ENCODE peak calls at places on chromosomes 12 and 14, in five cellular contexts. J is astrocyte, H is neuronal stem cell, M is PC-3, U is HCT116. L is an unnamed sample.

GRCh38 chr14:76053576-76054369 is 68.2 kb downstream of the IFT43 start:
- DNase-seq in J (no peak), H (no peak), M (no peak), U (no peak), L (no peak)

GRCh38 chr14:56122306-56122705 is 4.1 kb downstream of the PELI2 start:
- DNase-seq in J (no peak), H (no peak), M (no peak), U (no peak), L (peak; percentile 37)

GRCh38 chr12:3661028-3661427 is 91.9 kb downstream of the CRACR2A start:
- DNase-seq in J (no peak), H (no peak), M (peak; percentile 50), U (peak; percentile 36), L (no peak)

GRCh38 chr14:74302160-74302628 is 540 bp downstream of the ABCD4 start:
- DNase-seq in J (peak; percentile 52), H (no peak), M (peak; percentile 43), U (no peak), L (peak; percentile 85)

GRCh38 chr14:102445066-102445465 is 64.5 kb downstream of the ANKRD9 start:
- DNase-seq in J (no peak), H (no peak), M (no peak), U (no peak), L (no peak)

GRCh38 chr14:104137297-104138097 is 890 bp upstream of the KIF26A start:
- DNase-seq in J (no peak), H (peak; percentile 84), M (peak; percentile 56), U (no peak), L (peak; percentile 64)

GRCh38 chr14:90398315-90398811 is 1.5 kb downstream of the CALM1 start:
- DNase-seq in J (no peak), H (no peak), M (peak; percentile 35), U (no peak), L (peak; percentile 64)

GRCh38 chr12:88325828-88326214 is 183.7 kb downstream of the TMTC3 start:
- DNase-seq in J (peak; percentile 29), H (no peak), M (peak; percentile 8), U (no peak), L (peak; percentile 77)

GRCh38 chr12:88375301-88375959 is 204.8 kb downstream of the KITLG start:
- DNase-seq in J (no peak), H (no peak), M (no peak), U (no peak), L (no peak)

GRCh38 chr12:115570271-115570777 is 707.2 kb downstream of the MED13L start:
- DNase-seq in J (peak; percentile 62), H (peak; percentile 8), M (peak; percentile 95), U (no peak), L (no peak)

GRCh38 chr12:7059780-7060179 is 738 bp upstream of the C1S start:
- DNase-seq in J (no peak), H (no peak), M (no peak), U (no peak), L (no peak)

DNA sequence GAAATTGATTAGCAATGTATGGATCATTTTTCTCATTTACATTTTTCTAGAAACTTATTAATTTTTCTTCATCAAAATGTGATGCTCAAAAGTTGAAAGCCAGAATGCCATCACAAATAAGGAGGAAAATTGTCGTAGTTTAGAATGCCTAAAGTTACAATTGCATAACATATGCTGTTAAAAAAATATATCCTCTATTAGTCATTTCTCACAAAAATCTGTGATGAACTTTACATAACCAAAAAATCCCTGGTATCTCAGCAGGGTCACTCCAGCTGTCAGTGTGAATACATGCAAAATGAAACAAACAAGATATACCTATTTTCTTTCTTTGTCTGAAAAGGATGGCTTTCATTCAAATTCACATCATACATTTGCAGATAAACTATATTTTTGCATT is 358.9 kb downstream of the PAWR start:
- DNase-seq in J (peak; percentile 27), H (no peak), M (no peak), U (no peak), L (peak; percentile 43)
- H3K9ac ChIP-seq in J (no peak overlapping the region), H (no peak overlapping the region), M (no peak overlapping the region), U (no peak overlapping the region), L (no peak overlapping the region)

DNA sequence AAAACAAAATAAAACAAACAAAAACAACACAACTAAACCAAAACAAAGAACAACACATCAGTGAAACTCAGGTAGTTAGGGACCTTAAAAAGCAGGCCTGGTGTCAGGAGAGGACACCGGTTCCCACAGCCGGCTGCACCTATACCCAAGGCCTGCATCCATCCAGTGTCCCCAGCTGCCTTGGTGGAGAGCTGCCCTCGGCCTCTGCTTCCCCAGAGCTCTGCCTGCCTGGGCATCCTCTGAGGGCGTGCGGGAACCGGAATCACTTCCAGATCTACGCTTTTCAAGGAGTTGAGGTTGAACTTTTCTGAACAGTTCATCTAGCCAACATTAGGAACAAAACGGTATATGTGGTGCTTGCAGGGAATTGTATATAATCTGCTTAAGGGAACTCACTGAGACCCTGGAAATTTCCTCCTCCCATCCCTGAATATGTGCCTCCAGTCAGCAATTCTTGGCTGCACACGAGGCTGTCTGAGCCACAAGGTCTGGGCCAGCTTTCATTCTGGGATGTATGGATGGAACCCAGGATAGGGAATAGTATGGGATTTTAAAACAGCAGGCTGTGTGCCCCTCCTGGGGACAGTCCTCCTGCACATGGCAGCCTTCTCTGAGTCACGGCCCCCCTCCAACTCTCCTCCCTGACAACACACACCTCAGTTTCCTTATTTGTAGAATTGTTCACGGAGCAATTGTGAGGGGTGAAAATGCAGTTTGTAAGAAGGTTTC is 319.0 kb upstream of the RTL1 start:
- DNase-seq in J (no peak), H (peak; percentile 36), M (no peak), U (no peak), L (no peak)
- H3K4me3 ChIP-seq in J (no peak overlapping the region), H (no peak overlapping the region), M (no peak overlapping the region), U (no peak overlapping the region), L (no peak overlapping the region)

GRCh38 chr12:94650143-94651056 is at the start of gene TMCC3:
- DNase-seq in J (no peak), H (peak; percentile 50), M (peak; percentile 68), U (no peak), L (peak; percentile 62)
- H3K9ac ChIP-seq in J (peak within 1 kb of the TSS; percentile 36), H (peak within 1 kb of the TSS; percentile 91), M (peak within 1 kb of the TSS; percentile 78), U (peak within 1 kb of the TSS; percentile 67), L (no peak within 1 kb of the TSS)

GRCh38 chr12:101204598-101205304 is 5.3 kb downstream of the SLC5A8 start:
- DNase-seq in J (no peak), H (no peak), M (peak; percentile 7), U (no peak), L (no peak)

GRCh38 chr12:101207086-101207780 is 2.8 kb downstream of the SLC5A8 start:
- DNase-seq in J (no peak), H (no peak), M (no peak), U (no peak), L (no peak)

DNA sequence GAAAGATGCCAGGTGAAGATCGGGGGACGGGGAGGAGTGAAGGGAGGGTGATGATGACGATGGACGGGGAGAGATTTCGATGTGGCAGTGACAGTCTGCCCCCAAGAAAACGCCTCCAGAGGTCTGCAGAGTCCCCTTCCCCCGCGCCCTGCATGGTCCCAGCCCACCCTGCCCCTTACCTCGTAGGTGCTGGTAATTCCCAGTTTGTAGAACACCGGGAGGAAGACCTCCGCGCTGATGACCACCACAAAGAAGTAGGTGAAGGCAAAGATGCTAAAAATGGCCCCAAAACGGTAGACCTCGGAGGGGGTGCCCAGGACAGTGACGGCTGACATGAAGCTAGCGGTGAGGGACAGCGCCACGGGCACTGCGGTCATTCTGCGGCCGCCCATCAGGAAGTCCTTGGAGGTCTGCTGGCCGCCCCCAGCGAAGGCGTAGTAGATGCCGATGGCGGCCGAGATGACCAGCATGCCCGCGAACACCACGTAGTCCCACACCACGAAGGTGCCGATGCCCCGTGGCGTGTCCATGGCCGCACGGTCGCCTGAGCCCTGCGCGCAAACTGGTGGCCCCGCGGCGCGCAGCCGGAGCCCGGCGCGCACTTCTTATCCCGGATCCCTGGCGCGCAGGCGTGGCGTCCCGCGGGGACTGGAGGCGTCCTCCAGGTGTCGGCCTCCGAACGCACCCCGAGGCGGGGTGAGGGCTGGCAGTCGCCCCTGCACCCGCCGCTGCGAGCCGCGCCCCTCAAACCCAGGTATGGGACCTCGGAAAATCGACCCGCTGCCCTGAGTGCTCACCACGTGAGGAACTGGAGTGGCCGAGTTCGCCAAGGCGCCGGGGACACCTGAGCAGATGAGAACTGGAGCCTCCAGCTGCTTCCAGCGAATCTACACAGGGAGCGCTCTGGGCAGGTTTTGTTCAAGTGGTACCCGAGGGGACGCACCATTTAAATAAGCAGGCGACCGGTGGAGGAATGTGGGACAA is at the start of gene SLC5A8:
- DNase-seq in J (no peak), H (no peak), M (no peak), U (no peak), L (peak; percentile 8)
- H3K4me3 ChIP-seq in J (peak within 1 kb of the TSS; percentile 33), H (no peak within 1 kb of the TSS), M (no peak within 1 kb of the TSS), U (no peak within 1 kb of the TSS), L (peak within 1 kb of the TSS; percentile 48)